ENCODE peak calls at places on chromosomes 13 and 19, in six cellular contexts. N is stimulated activated CD8-positive, alpha-beta memory T cell treated with anti-CD3 and anti-CD28 coated beads, Interleukin-15, amount 100 ng/mL, for 4 hours; O is GM03348; P is T47D; E is OCI-LY7; J is endothelial cell of umbilical vein. T is an unnamed sample.

GRCh38 chr13:114035583-114036501 is 62.0 kb upstream of the C13orf46 start:
- DNase-seq in J (peak), O (no peak), P (peak), N (no peak), E (no peak), T (no peak)

GRCh38 chr19:6333439-6333838 is at the start of gene ACER1:
- DNase-seq in E (no peak), O (no peak), J (no peak), P (peak), N (no peak), T (no peak)

GRCh38 chr19:4596033-4596904 is 36.8 kb upstream of the SEMA6B start:
- DNase-seq in E (no peak), P (no peak), J (no peak), O (no peak), N (no peak), T (no peak)

GRCh38 chr19:49104229-49104864 is 9.8 kb upstream of the LIN7B start:
- DNase-seq in E (no peak), J (no peak), P (no peak), O (no peak), N (no peak), T (no peak)

GRCh38 chr19:1239796-1240737 is 1.5 kb upstream of the ATP5F1D start:
- DNase-seq in P (peak), N (peak), J (peak), E (peak), O (peak), T (peak)

GRCh38 chr19:10118960-10119359 is 739 bp downstream of the EIF3G start:
- DNase-seq in E (no peak), P (no peak), O (no peak), N (no peak), J (no peak), T (peak)

GRCh38 chr19:2053601-2054389 is 2.8 kb upstream of the MKNK2 start:
- DNase-seq in N (no peak), P (no peak), O (no peak), E (no peak), J (peak), T (no peak)

GRCh38 chr13:113963376-113963775 is 10.5 kb downstream of the C13orf46 start:
- DNase-seq in E (no peak), O (no peak), J (no peak), P (no peak), N (no peak), T (no peak)

GRCh38 chr13:36533806-36534205 is 101.5 kb downstream of the CCNA1 start:
- DNase-seq in P (no peak), J (peak), E (no peak), O (no peak), N (no peak), T (no peak)

GRCh38 chr13:79966502-79966901 is 374.4 kb downstream of the SPRY2 start:
- DNase-seq in P (no peak), J (no peak), O (no peak), E (no peak), N (no peak), T (no peak)

GRCh38 chr19:31612873-31613272 is 263.6 kb upstream of the TSHZ3 start:
- DNase-seq in J (no peak), E (no peak), P (no peak), O (no peak), N (no peak), T (no peak)

GRCh38 chr19:38490861-38491260 is 57.4 kb downstream of the RYR1 start:
- DNase-seq in O (no peak), E (no peak), P (no peak), J (no peak), N (no peak), T (no peak)

GRCh38 chr19:38425810-38426466 is at the start of gene RASGRP4:
- DNase-seq in P (no peak), O (no peak), N (no peak), E (no peak), J (no peak), T (no peak)

GRCh38 chr13:72390909-72391308 is 336.5 kb downstream of the MZT1 start:
- DNase-seq in N (no peak), P (no peak), E (no peak), J (no peak), O (no peak), T (no peak)